ENCODE peak calls at places on chromosomes 7 and 10, in four cellular contexts. D, W, B and V are unnamed samples.

GRCh38 chr10:22657566-22658190 is 56.7 kb downstream of the PIP4K2A start:
- DNase-seq in D (no peak), W (no peak), B (no peak), V (no peak)

GRCh38 chr7:135742371-135742770 is 6.2 kb downstream of the FAM180A start:
- DNase-seq in D (no peak), W (no peak), B (no peak), V (no peak)

GRCh38 chr7:2440608-2441245 is 35.5 kb downstream of the GRIFIN start:
- DNase-seq in D (no peak), W (no peak), B (no peak), V (no peak)

GRCh38 chr7:87003872-87004798 is 55.3 kb downstream of the ELAPOR2 start:
- DNase-seq in D (no peak), W (no peak), B (no peak), V (no peak)

GRCh38 chr7:14698239-14698638 is 204.3 kb downstream of the DGKB start:
- DNase-seq in D (no peak), W (no peak), B (no peak), V (no peak)

GRCh38 chr10:100743626-100744135 is 1.7 kb upstream of the PAX2 start:
- DNase-seq in D (peak), W (peak), B (peak), V (no peak)

GRCh38 chr10:98460837-98461499 is 14.2 kb upstream of the HPS1 start:
- DNase-seq in D (no peak), W (no peak), B (no peak), V (peak)

GRCh38 chr10:44384601-44385422 is at the start of gene CXCL12:
- DNase-seq in D (peak), W (peak), B (no peak), V (peak)

GRCh38 chr10:116490028-116490662 is 55.6 kb upstream of the PNLIP start:
- DNase-seq in D (no peak), W (peak), B (no peak), V (no peak)

GRCh38 chr10:132606536-132607316 is 69.1 kb downstream of the INPP5A start:
- DNase-seq in D (no peak), W (no peak), B (peak), V (peak)

GRCh38 chr7:107860981-107861652 is 29.9 kb upstream of the DLD start:
- DNase-seq in D (no peak), W (peak), B (no peak), V (peak)

GRCh38 chr10:35486297-35486991 is 118.7 kb upstream of the GJD4 start:
- DNase-seq in D (no peak), W (no peak), B (no peak), V (no peak)

GRCh38 chr10:117543245-117543998 is 876 bp downstream of the EMX2 start:
- DNase-seq in D (no peak), W (peak), B (no peak), V (no peak)

GRCh38 chr7:69864283-69864682 is 266.0 kb downstream of the AUTS2 start:
- DNase-seq in D (no peak), W (no peak), B (no peak), V (no peak)

GRCh38 chr7:26510226-26510957 is 218.7 kb downstream of the SNX10 start:
- DNase-seq in D (no peak), W (no peak), B (no peak), V (no peak)

GRCh38 chr10:75655791-75656451 is 224.5 kb downstream of the LRMDA start:
- DNase-seq in D (no peak), W (no peak), B (no peak), V (no peak)

GRCh38 chr7:149454006-149454405 is 6.9 kb downstream of the ZNF777 start:
- DNase-seq in D (no peak), W (no peak), B (no peak), V (peak)

GRCh38 chr7:98265841-98266271 is 13.8 kb upstream of the TECPR1 start:
- DNase-seq in D (no peak), W (no peak), B (no peak), V (no peak)

GRCh38 chr10:77192402-77192801 is 445.2 kb downstream of the KCNMA1 start:
- DNase-seq in D (no peak), W (no peak), B (no peak), V (no peak)